ENCODE peak calls at places on chromosomes 12 and 14, in nine cellular contexts. V is AG10803, C is heart right ventricle, B is HFFc6, I is foreskin fibroblast, Z is mesothelial cell of epicardium, K is WTC11, U is cardiac fibroblast, E is fibroblast of pulmonary artery. T is an unnamed sample.

GRCh38 chr12:98646165-98646764 is 1.2 kb downstream of the APAF1 start:
- DNase-seq in U (peak; percentile 63), E (peak; percentile 29), C (no peak), K (no peak), V (peak; percentile 22), B (peak; percentile 28), Z (no peak), I (no peak), T (no peak)

GRCh38 chr12:80019691-80020090 is 79.6 kb upstream of the OTOGL start:
- DNase-seq in Z (no peak), B (no peak), V (no peak), E (no peak), U (no peak), I (no peak), C (no peak), K (no peak), T (no peak)

GRCh38 chr12:90897981-90898380 is 57.0 kb downstream of the CCER1 start:
- DNase-seq in K (no peak), I (no peak), Z (no peak), V (no peak), E (no peak), C (no peak), U (peak; percentile 14), B (no peak), T (no peak)

GRCh38 chr12:16076553-16076952 is 165.4 kb downstream of the DERA start:
- DNase-seq in Z (no peak), E (peak; percentile 29), U (peak; percentile 48), B (no peak), C (no peak), I (peak; percentile 3), K (no peak), V (peak; percentile 22), T (peak; percentile 2)

GRCh38 chr12:21800011-21800410 is 25.5 kb upstream of the KCNJ8 start:
- DNase-seq in I (no peak), C (no peak), Z (no peak), B (no peak), U (no peak), E (no peak), V (no peak), K (no peak), T (no peak)

GRCh38 chr14:79587194-79587593 is 624.1 kb downstream of the DIO2 start:
- DNase-seq in I (no peak), E (peak; percentile 65), B (no peak), Z (no peak), K (no peak), C (no peak), V (peak; percentile 24), U (no peak), T (no peak)

GRCh38 chr14:34678306-34678705 is 36.1 kb downstream of the CFL2 start:
- DNase-seq in U (peak; percentile 69), B (no peak), I (no peak), C (no peak), K (no peak), E (peak; percentile 59), V (peak; percentile 74), Z (no peak), T (no peak)

GRCh38 chr12:100372846-100373245 is 16.0 kb downstream of the SLC17A8 start:
- DNase-seq in V (no peak), Z (no peak), U (no peak), E (no peak), B (no peak), C (no peak), K (peak; percentile 38), I (no peak), T (no peak)

GRCh38 chr14:68248481-68249255 is 429.1 kb downstream of the RAD51B start:
- DNase-seq in K (no peak), I (peak; percentile 63), B (peak; percentile 53), E (peak; percentile 94), V (peak; percentile 84), C (peak; percentile 23), Z (no peak), U (peak; percentile 87), T (peak; percentile 16)

GRCh38 chr12:116693259-116694227 is 44.3 kb downstream of the SPRING1 start:
- DNase-seq in B (no peak), I (no peak), U (no peak), Z (no peak), V (no peak), C (no peak), K (no peak), E (no peak), T (no peak)

GRCh38 chr14:89365071-89365801 is 51.8 kb downstream of the FOXN3 start:
- DNase-seq in I (no peak), C (no peak), E (peak; percentile 49), K (no peak), V (no peak), Z (no peak), B (no peak), U (peak; percentile 57), T (no peak)

GRCh38 chr14:104433401-104434213 is 146.0 kb upstream of the C14orf180 start:
- DNase-seq in C (no peak), U (no peak), I (no peak), B (no peak), E (no peak), V (no peak), Z (peak; percentile 17), K (peak; percentile 12), T (no peak)

GRCh38 chr12:13061377-13061776 is 17.2 kb downstream of the FAM234B start:
- DNase-seq in K (no peak), I (no peak), V (no peak), B (no peak), U (no peak), E (no peak), Z (no peak), C (no peak), T (no peak)

GRCh38 chr14:72024043-72024407 is 91.8 kb downstream of the RGS6 start:
- DNase-seq in Z (no peak), C (no peak), V (peak; percentile 2), K (peak; percentile 44), E (peak; percentile 19), I (no peak), U (peak; percentile 50), B (no peak), T (peak; percentile 36)

GRCh38 chr12:118456741-118457140 is 80.4 kb downstream of the SUDS3 start:
- DNase-seq in C (no peak), Z (no peak), E (no peak), K (no peak), V (no peak), B (peak; percentile 6), U (no peak), I (no peak), T (no peak)

GRCh38 chr14:99513946-99514551 is 32.8 kb downstream of the CCNK start:
- DNase-seq in V (no peak), B (no peak), E (no peak), I (no peak), K (peak; percentile 11), Z (no peak), C (no peak), U (no peak), T (no peak)

GRCh38 chr12:56082382-56082781 is 2.4 kb downstream of the ERBB3 start:
- DNase-seq in V (no peak), U (no peak), E (no peak), I (no peak), Z (no peak), B (no peak), C (no peak), K (no peak), T (no peak)

GRCh38 chr12:56079729-56080555 is at the start of gene ERBB3:
- DNase-seq in U (peak; percentile 79), K (peak; percentile 82), I (peak; percentile 82), Z (peak; percentile 48), V (peak; percentile 76), C (peak; percentile 57), E (peak; percentile 77), B (peak; percentile 70), T (peak; percentile 62)

GRCh38 chr12:56081393-56082347 is 1.7 kb downstream of the ERBB3 start:
- DNase-seq in U (no peak), E (no peak), I (no peak), Z (no peak), V (no peak), C (no peak), B (no peak), K (peak; percentile 14), T (no peak)

GRCh38 chr12:56078931-56079728 is 835 bp upstream of the ERBB3 start:
- DNase-seq in U (peak; percentile 88), E (peak; percentile 86), K (peak; percentile 96), C (peak; percentile 86), I (peak; percentile 80), B (peak; percentile 87), V (peak; percentile 79), Z (peak; percentile 53), T (peak; percentile 89)

GRCh38 chr12:56080556-56081138 is 682 bp downstream of the ERBB3 start:
- DNase-seq in K (peak; percentile 59), B (no peak), C (no peak), I (no peak), Z (no peak), U (no peak), V (no peak), E (no peak), T (no peak)
- TF ChIP-seq CTCF in K (no peak), B (peak; percentile 8), C (no peak), I (no peak), Z (no peak), U (no peak), V (no peak), E (no peak), T (no peak)

DNA sequence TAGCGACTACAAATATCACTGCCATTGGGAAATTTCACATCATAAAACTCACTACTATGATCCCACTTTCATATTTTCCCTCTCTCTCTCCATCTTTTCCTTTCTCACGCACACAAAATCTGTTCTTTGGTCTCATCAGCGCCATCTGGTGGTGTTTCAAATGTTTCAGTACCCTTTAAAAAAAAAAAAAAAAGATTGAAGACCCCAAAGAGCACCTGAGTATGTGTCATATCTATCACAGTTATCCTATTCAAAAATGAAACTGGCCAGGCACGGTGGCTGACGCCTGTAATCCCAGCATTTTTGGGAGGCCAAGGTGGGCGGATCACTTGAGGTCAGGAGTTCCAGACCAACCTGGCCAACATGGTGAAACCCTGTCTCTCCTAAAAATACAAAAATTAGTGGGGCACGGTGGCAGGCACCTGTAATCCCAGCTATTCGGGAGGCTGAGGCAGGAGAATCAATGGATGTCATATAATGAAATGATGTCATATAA is 72.4 kb downstream of the TTC9 start:
- DNase-seq in I (peak; percentile 28), B (peak; percentile 3), U (peak; percentile 71), C (no peak), V (peak; percentile 55), E (peak; percentile 74), Z (peak; percentile 27), K (peak; percentile 44), T (peak; percentile 66)
- TF ChIP-seq CTCF in I (peak; percentile 52), B (peak; percentile 93), U (peak; percentile 47), C (peak; percentile 81), V (peak; percentile 63), E (peak; percentile 61), Z (peak; percentile 90), K (peak; percentile 38), T (peak; percentile 72)

DNA sequence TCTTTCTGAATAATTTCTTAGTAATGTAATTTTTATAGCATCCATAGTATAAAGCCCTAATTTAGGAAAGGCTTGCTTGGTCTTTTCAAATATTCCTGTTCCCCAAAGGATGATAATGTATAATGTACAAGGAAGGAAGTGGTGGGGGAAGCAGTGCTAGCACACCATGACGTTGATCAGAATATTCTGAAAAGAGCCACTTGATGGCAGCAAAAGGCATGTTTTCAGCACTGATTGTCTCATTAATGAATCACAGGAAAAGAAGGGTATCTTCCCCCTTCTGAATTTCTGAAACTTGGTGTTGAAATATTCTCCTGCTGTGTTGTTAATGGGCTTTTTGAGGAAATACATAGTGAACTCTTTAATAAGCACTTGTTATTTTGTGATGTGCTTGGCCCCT is 121.9 kb downstream of the TMEM117 start:
- DNase-seq in I (peak; percentile 39), C (no peak), Z (no peak), U (peak; percentile 75), K (no peak), E (peak; percentile 75), B (peak; percentile 62), V (peak; percentile 69), T (peak; percentile 24)
- TF ChIP-seq CTCF in I (peak; percentile 35), C (peak; percentile 68), Z (peak; percentile 15), U (peak; percentile 43), K (no peak), E (peak; percentile 61), B (peak; percentile 78), V (peak; percentile 68), T (peak; percentile 49)

GRCh38 chr12:112539221-112539620 is 120.5 kb downstream of the PTPN11 start:
- DNase-seq in K (no peak), U (no peak), V (no peak), I (no peak), Z (no peak), E (no peak), B (no peak), C (no peak), T (no peak)
- TF ChIP-seq CTCF in K (no peak), U (no peak), V (no peak), I (no peak), Z (no peak), E (peak; percentile 8), B (peak; percentile 35), C (no peak), T (no peak)